ENCODE peak calls at places on chromosomes 4 and X, in seven cellular contexts. O is caudate nucleus; R is stimulated activated CD4-positive, alpha-beta T cell treated with anti-CD3 and anti-CD28 coated beads, Interleukin-1b, Interleukin-23, amount 100 ng/mL, for 24 hours; N is GM13977; U is NCI-H2171 treated with DMSO at 0.1 percent for 48 hours; X is substantia nigra; H is effector memory CD4-positive, alpha-beta T cell. E is an unnamed sample.

GRCh38 chrX:132171881-132172280 is 44.1 kb upstream of the FRMD7 start:
- DNase-seq in X (no peak), H (no peak), O (no peak), N (no peak), R (no peak), U (no peak), E (no peak)

GRCh38 chr4:186458050-186458449 is 97.3 kb downstream of the MTNR1A start:
- DNase-seq in R (no peak), H (no peak), O (no peak), U (no peak), X (no peak), N (no peak), E (no peak)

GRCh38 chr4:61992351-61992750 is 792.2 kb downstream of the ADGRL3 start:
- DNase-seq in R (no peak), U (peak), O (no peak), X (no peak), H (no peak), N (no peak), E (no peak)

GRCh38 chrX:131827935-131828334 is 195.2 kb upstream of the STK26 start:
- DNase-seq in U (no peak), H (no peak), X (no peak), O (no peak), R (no peak), N (peak), E (no peak)

GRCh38 chr4:140688711-140689598 is 67.2 kb downstream of the TBC1D9 start:
- DNase-seq in R (no peak), N (no peak), O (no peak), H (no peak), U (peak), X (no peak), E (no peak)

GRCh38 chr4:152822323-152822722 is 42.6 kb downstream of the ARFIP1 start:
- DNase-seq in O (no peak), H (no peak), R (no peak), N (no peak), X (no peak), U (no peak), E (no peak)

GRCh38 chr4:77196866-77197265 is 39.9 kb downstream of the CCNG2 start:
- DNase-seq in O (no peak), R (no peak), U (no peak), N (peak), H (no peak), X (no peak), E (no peak)

GRCh38 chr4:24855741-24856140 is 57.1 kb downstream of the CCDC149 start:
- DNase-seq in N (no peak), R (no peak), H (no peak), O (no peak), X (no peak), U (no peak), E (no peak)

GRCh38 chr4:17884063-17884462 is 73.3 kb downstream of the NCAPG start:
- DNase-seq in U (no peak), R (no peak), X (no peak), O (no peak), N (no peak), H (no peak), E (no peak)

GRCh38 chrX:2690856-2691542 is at the start of gene CD99:
- DNase-seq in R (peak), O (no peak), H (peak), X (no peak), N (peak), U (no peak), E (no peak)

GRCh38 chr4:80142396-80143304 is 54.7 kb upstream of the PRDM8 start:
- DNase-seq in X (no peak), O (no peak), N (no peak), H (no peak), U (no peak), R (no peak), E (no peak)

GRCh38 chr4:173761236-173761635 is 231.2 kb upstream of the HAND2 start:
- DNase-seq in R (no peak), U (no peak), N (no peak), H (no peak), X (no peak), O (no peak), E (no peak)

GRCh38 chr4:101950258-101950979 is 159.9 kb downstream of the BANK1 start:
- DNase-seq in R (no peak), U (no peak), H (no peak), O (no peak), N (no peak), X (no peak), E (no peak)

GRCh38 chrX:24828600-24828999 is 134.9 kb downstream of the POLA1 start:
- DNase-seq in U (no peak), N (no peak), H (no peak), X (no peak), R (no peak), O (no peak), E (no peak)

GRCh38 chr4:55311792-55312490 is 34.1 kb upstream of the SRD5A3 start:
- DNase-seq in U (no peak), R (no peak), N (no peak), H (no peak), X (peak), O (peak), E (no peak)

GRCh38 chrX:115562492-115562872 is 1.5 kb downstream of the PLS3 start:
- DNase-seq in X (peak), R (no peak), O (peak), N (no peak), U (no peak), H (no peak), E (no peak)

GRCh38 chrX:106203315-106203714 is 35.2 kb downstream of the PWWP3B start:
- DNase-seq in U (no peak), O (no peak), N (no peak), R (no peak), H (no peak), X (no peak), E (no peak)

GRCh38 chr4:133802741-133803140 is 398.8 kb downstream of the PABPC4L start:
- DNase-seq in O (no peak), R (no peak), X (no peak), U (no peak), N (no peak), H (no peak), E (no peak)

GRCh38 chr4:119659576-119659975 is 31.0 kb upstream of the PDE5A start:
- DNase-seq in O (no peak), N (no peak), R (no peak), H (no peak), X (no peak), U (peak), E (no peak)

GRCh38 chrX:155864655-155865054 is 16.5 kb upstream of the VAMP7 start:
- DNase-seq in N (no peak), O (no peak), R (no peak), X (no peak), H (no peak), U (peak), E (no peak)

GRCh38 chrX:112808007-112808406 is 32.6 kb downstream of the AMOT start:
- DNase-seq in O (no peak), X (no peak), U (no peak), H (no peak), N (no peak), R (no peak), E (no peak)

GRCh38 chrX:134761788-134762187 is 103.5 kb upstream of the PLAC1 start:
- DNase-seq in U (no peak), R (no peak), O (no peak), H (no peak), N (peak), X (no peak), E (no peak)

GRCh38 chr4:148116264-148116663 is 325.9 kb downstream of the NR3C2 start:
- DNase-seq in R (no peak), N (no peak), O (no peak), H (no peak), U (no peak), X (no peak), E (no peak)

GRCh38 chr4:105472871-105473339 is 957 bp downstream of the PPA2 start:
- DNase-seq in X (no peak), H (no peak), U (no peak), O (no peak), N (no peak), R (no peak), E (no peak)

GRCh38 chr4:150096625-150097024 is 18.4 kb downstream of the DCLK2 start:
- DNase-seq in H (no peak), U (peak), O (no peak), X (no peak), R (no peak), N (no peak), E (no peak)

GRCh38 chr4:95761441-95761840 is 78.5 kb upstream of the PDHA2 start:
- DNase-seq in H (no peak), X (no peak), U (no peak), R (no peak), N (no peak), O (no peak), E (no peak)

GRCh38 chr4:158667651-158668198 is 4.0 kb downstream of the C4orf46 start:
- DNase-seq in U (no peak), O (no peak), N (peak), X (no peak), R (no peak), H (no peak), E (no peak)

GRCh38 chr4:55175779-55176231 is 50.4 kb upstream of the KDR start:
- DNase-seq in X (no peak), R (no peak), H (no peak), U (no peak), O (no peak), N (no peak), E (no peak)

GRCh38 chrX:71547339-71547738 is 14.4 kb downstream of the OGT start:
- DNase-seq in N (no peak), U (no peak), O (no peak), X (no peak), H (no peak), R (no peak), E (no peak)

GRCh38 chr4:79429113-79430034 is 21.3 kb upstream of the GK2 start:
- DNase-seq in O (no peak), N (no peak), R (no peak), H (no peak), X (no peak), U (no peak), E (no peak)

GRCh38 chr4:1222036-1222789 is 26.7 kb downstream of the CTBP1 start:
- DNase-seq in X (no peak), H (no peak), R (no peak), U (no peak), O (no peak), N (no peak), E (no peak)